ENCODE peak calls at places on chromosomes 3 and 15, in four cellular contexts. I is Peyer's patch, U is right cardiac atrium, B is H9. N is an unnamed sample. For H3K4me1 and H3K27me3, the result is how much of the 10 kb centered on the place peaks cover.

GRCh38 chr15:44550256-44550655 is 13.3 kb downstream of the EIF3J start:
- DNase-seq in B (no peak), I (no peak), U (no peak), N (no peak)

GRCh38 chr15:57133127-57133968 is 214.9 kb downstream of the TCF12 start:
- DNase-seq in B (no peak), I (no peak), U (no peak), N (no peak)

GRCh38 chr15:88745075-88745474 is 58.2 kb upstream of the ACAN start:
- DNase-seq in I (no peak), U (no peak), B (no peak), N (no peak)

GRCh38 chr15:69855601-69856000 is 242.1 kb downstream of the TLE3 start:
- DNase-seq in U (no peak), B (no peak), I (no peak), N (no peak)

GRCh38 chr3:76198086-76198485 is 412.7 kb upstream of the ZNF717 start:
- DNase-seq in I (no peak), U (no peak), B (peak), N (no peak)

GRCh38 chr3:154120903-154121235 is 321 bp upstream of the ARHGEF26 start:
- DNase-seq in I (no peak), B (no peak), U (no peak), N (no peak)

GRCh38 chr3:156633335-156633734 is 41.1 kb upstream of the TIPARP start:
- DNase-seq in I (no peak), U (peak), B (no peak), N (no peak)

GRCh38 chr3:125300416-125300815 is 74.7 kb downstream of the ZNF148 start:
- DNase-seq in B (no peak), U (no peak), I (no peak), N (no peak)

GRCh38 chr15:36256258-36256825 is 323.1 kb upstream of the CDIN1 start:
- DNase-seq in B (no peak), I (no peak), U (no peak), N (no peak)

GRCh38 chr3:63791974-63792373 is 27.1 kb upstream of the C3orf49 start:
- DNase-seq in I (no peak), U (no peak), B (no peak), N (no peak)

GRCh38 chr3:38039899-38040261 is 872 bp downstream of the DLEC1 start:
- DNase-seq in U (peak), I (no peak), B (peak), N (peak)

GRCh38 chr3:71361346-71361745 is 222.2 kb downstream of the FOXP1 start:
- DNase-seq in I (no peak), U (no peak), B (no peak), N (no peak)

GRCh38 chr3:130725746-130726145 is 20.9 kb downstream of the PIK3R4 start:
- DNase-seq in I (no peak), U (no peak), B (no peak), N (no peak)

GRCh38 chr3:46280105-46280797 is 38.0 kb downstream of the CCR3 start:
- DNase-seq in I (no peak), B (no peak), U (no peak), N (peak)

GRCh38 chr3:13282986-13283876 is 136.9 kb downstream of the NUP210 start:
- DNase-seq in U (no peak), B (peak), I (peak), N (no peak)

GRCh38 chr3:9396301-9396631 is 1.1 kb upstream of the SETD5 start:
- DNase-seq in I (peak), U (no peak), B (peak), N (peak)

GRCh38 chr15:28983432-28984311 is 97.9 kb downstream of the APBA2 start:
- DNase-seq in I (no peak), B (peak), U (no peak), N (no peak)

GRCh38 chr3:71107926-71108325 is 475.6 kb downstream of the FOXP1 start:
- DNase-seq in B (no peak), I (no peak), U (no peak), N (no peak)

GRCh38 chr15:95715116-95715888 is 615.2 kb upstream of the NR2F2 start:
- DNase-seq in U (no peak), I (no peak), B (no peak), N (no peak)

GRCh38 chr15:85302271-85302670 is 78.1 kb upstream of the AKAP13 start:
- DNase-seq in I (no peak), B (no peak), U (no peak), N (no peak)

GRCh38 chr15:35705885-35706590 is 160.1 kb upstream of the DPH6 start:
- DNase-seq in I (no peak), B (no peak), U (no peak), N (no peak)

GRCh38 chr15:42836251-42836650 is 84.3 kb downstream of the TTBK2 start:
- DNase-seq in B (no peak), I (no peak), U (no peak), N (no peak)

GRCh38 chr3:46947981-46948791 is 28.4 kb downstream of the CCDC12 start:
- DNase-seq in I (peak), U (peak), B (no peak), N (peak)

GRCh38 chr15:60555291-60555690 is 76.3 kb upstream of the ICE2 start:
- DNase-seq in U (no peak), I (no peak), B (no peak), N (no peak)

GRCh38 chr15:68644088-68644904 is 65.5 kb downstream of the CORO2B start:
- DNase-seq in B (no peak), I (peak), U (no peak), N (no peak)

GRCh38 chr3:180252683-180253082 is 215.9 kb upstream of the PEX5L start:
- DNase-seq in I (no peak), U (no peak), B (no peak), N (no peak)

GRCh38 chr15:71050461-71050860 is 64.8 kb upstream of the THSD4 start:
- DNase-seq in I (no peak), B (no peak), U (no peak), N (no peak)

GRCh38 chr3:10512687-10513086 is 7.3 kb upstream of the ATP2B2 start:
- DNase-seq in U (no peak), I (no peak), B (no peak), N (no peak)

GRCh38 chr3:34213481-34213880 is 415.1 kb downstream of the PDCD6IP start:
- DNase-seq in U (no peak), B (no peak), I (no peak), N (no peak)

GRCh38 chr3:155101398-155101797 is 21.3 kb downstream of the MME start:
- DNase-seq in I (no peak), B (no peak), U (no peak), N (no peak)

GRCh38 chr3:128849776-128850542 is 29.5 kb upstream of the ACAD9 start:
- DNase-seq in U (peak), B (no peak), I (no peak), N (no peak)

GRCh38 chr15:31264534-31265089 is 62.0 kb upstream of the KLF13 start:
- DNase-seq in B (no peak), I (no peak), U (no peak), N (no peak)

DNA sequence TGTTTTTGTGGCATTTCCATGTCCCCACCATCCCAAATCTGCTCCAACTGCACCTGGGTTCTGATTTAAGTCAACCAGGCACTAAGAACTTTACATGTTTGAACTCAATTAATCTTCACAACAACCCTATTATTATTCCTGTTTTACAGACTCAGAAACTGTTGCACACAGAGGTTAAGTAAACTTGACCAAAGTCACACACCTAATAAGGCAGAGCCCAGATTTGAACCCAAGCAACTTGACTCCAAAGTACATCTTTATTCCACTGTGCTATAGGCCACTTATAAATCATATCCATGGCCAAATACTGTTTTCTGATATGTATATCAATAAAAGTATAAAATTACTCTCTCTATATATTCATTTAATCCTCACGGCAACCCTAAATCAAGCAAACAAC is 16.4 kb downstream of the TM4SF18 start:
- DNase-seq in U (no peak), B (no peak), I (no peak), N (no peak)
- H3K27ac ChIP-seq in U (no peak), B (no peak), I (no peak), N (no peak)

GRCh38 chr3:147421184-147421912 is 12.2 kb downstream of the ZIC1 start:
- DNase-seq in I (no peak), U (no peak), B (peak), N (no peak)

GRCh38 chr3:147419062-147419701 is 10.0 kb downstream of the ZIC1 start:
- DNase-seq in U (peak), I (no peak), B (peak), N (no peak)

GRCh38 chr3:147422226-147422933 is 13.2 kb downstream of the ZIC1 start:
- DNase-seq in I (no peak), U (no peak), B (no peak), N (no peak)

GRCh38 chr3:147419731-147420360 is 10.7 kb downstream of the ZIC1 start:
- DNase-seq in U (no peak), B (no peak), I (no peak), N (no peak)

DNA sequence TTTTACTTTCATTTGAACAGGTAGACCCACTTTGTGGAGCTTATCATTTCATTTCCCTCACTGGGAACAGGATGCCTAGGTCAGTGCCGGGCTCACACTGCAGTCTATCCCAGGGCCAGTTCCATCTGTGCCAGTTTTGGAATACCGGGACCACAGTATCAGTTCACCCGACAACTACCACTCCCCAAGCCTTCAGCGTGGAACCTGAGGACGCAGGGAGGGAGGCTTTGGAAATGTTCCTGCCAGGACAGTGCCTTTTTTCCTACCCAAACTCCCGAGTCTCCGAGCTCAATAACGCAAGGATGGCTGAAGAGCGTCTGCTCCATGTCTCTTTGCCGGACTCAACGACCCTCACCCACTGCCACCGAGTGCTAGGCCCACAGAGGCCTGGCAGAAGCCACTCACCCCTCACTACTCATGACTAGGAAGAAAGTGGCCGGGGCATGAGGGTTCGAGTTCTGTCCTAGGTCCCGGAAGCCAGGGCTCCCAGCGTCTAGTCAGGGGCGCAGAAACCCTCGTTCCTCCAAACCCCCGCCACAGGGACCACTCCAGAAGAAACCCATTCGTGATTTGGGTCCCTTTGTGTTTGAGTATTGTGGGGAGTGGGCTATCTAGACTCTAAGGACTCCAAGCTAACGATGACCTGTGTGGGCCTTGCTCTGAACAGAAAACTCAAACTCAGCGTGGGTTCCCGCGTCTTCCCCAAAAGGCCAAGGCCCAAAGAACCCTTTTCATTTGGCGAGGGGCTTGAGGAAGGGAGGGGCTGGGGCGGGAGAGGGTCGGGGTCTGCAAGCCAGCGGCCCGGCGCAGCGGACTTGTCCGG is 11.4 kb downstream of the ZIC1 start:
- DNase-seq in I (no peak), B (no peak), U (no peak), N (no peak)
- H3K4me1 ChIP-seq in I (under half), B (under half), U (under half), N (under half)

GRCh38 chr15:92271179-92271578 is 122.5 kb upstream of the ST8SIA2 start:
- DNase-seq in U (no peak), B (no peak), I (no peak), N (no peak)
- H3K27me3 ChIP-seq in U (under half), B (under half), I (under half), N (under half)

DNA sequence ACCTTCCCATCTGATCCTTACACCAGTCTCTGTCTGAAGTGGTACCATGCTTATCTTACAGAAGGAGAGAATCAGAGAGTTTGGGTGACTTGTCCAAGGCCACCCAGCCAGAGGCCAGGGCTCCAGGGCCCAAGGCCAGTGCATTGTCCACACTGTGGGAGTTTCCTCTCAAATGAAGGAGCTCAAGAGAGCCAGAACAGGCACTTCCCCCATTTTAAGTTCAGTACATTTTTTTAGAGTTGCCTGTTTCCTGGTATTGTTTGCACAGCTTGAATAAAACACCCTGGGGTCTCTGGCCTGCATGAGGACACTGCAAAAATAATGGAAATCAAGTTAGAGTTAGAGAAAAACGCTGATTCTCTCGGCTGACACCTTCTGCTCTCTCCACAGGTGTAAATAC is 284.0 kb downstream of the SQOR start:
- DNase-seq in U (no peak), B (no peak), I (no peak), N (no peak)
- H3K27ac ChIP-seq in U (no peak), B (no peak), I (no peak), N (no peak)

GRCh38 chr3:45132568-45133211 is 13.5 kb downstream of the CDCP1 start:
- DNase-seq in I (no peak), B (no peak), U (no peak), N (no peak)
- H3K4me1 ChIP-seq in I (under half), B (under half), U (under half), N (under half)

GRCh38 chr15:55835866-55836265 is 92.9 kb upstream of the PRTG start:
- DNase-seq in I (no peak), U (no peak), B (no peak), N (no peak)
- H3K27me3 ChIP-seq in I (under half), U (under half), B (under half), N (under half)

GRCh38 chr3:43379343-43379742 is 93.0 kb downstream of the SNRK start:
- DNase-seq in I (no peak), B (no peak), U (peak), N (no peak)
- H3K27ac ChIP-seq in I (no peak), B (no peak), U (peak), N (no peak)

GRCh38 chr3:191296041-191296541 is 33.1 kb upstream of the CCDC50 start:
- DNase-seq in U (no peak), I (no peak), B (no peak), N (no peak)

GRCh38 chr3:191290311-191291025 is 38.7 kb upstream of the CCDC50 start:
- DNase-seq in B (no peak), I (no peak), U (no peak), N (no peak)

GRCh38 chr3:191292243-191292642 is 37.0 kb upstream of the CCDC50 start:
- DNase-seq in U (no peak), B (no peak), I (no peak), N (no peak)

GRCh38 chr3:191294291-191294690 is 34.9 kb upstream of the CCDC50 start:
- DNase-seq in U (no peak), B (no peak), I (no peak), N (no peak)
- H3K4me1 ChIP-seq in U (under half), B (under half), I (under half), N (under half)

GRCh38 chr15:19943515-19943914 is 598.1 kb downstream of the GOLGA6L6 start:
- DNase-seq in I (no peak), U (no peak), B (no peak), N (no peak)

GRCh38 chr15:19944261-19944888 is 597.2 kb downstream of the GOLGA6L6 start:
- DNase-seq in U (peak), B (no peak), I (no peak), N (no peak)
- H3K27me3 ChIP-seq in U (under half), B (under half), I (under half), N (under half)